ENCODE peak calls at places on chromosome 20, in seven cellular contexts. Q is neural crest cell, M is adrenal gland, C is astrocyte of the cerebellum, P is heart left ventricle, A is left lung, K is thoracic aorta. E is an unnamed sample.

GRCh38 chr20:23282546-23282945 is 68.0 kb upstream of the NXT1 start:
- DNase-seq in K (no peak), A (no peak), P (no peak), C (no peak), M (no peak), Q (no peak), E (no peak)

GRCh38 chr20:20003088-20003954 is 13.8 kb upstream of the NAA20 start:
- DNase-seq in K (no peak), P (peak), C (no peak), Q (no peak), M (peak), A (no peak), E (peak)

GRCh38 chr20:25496968-25497401 is 88.3 kb downstream of the NINL start:
- DNase-seq in Q (no peak), K (no peak), P (no peak), M (peak), C (no peak), A (peak), E (no peak)

GRCh38 chr20:7155282-7155681 is 387.8 kb downstream of the BMP2 start:
- DNase-seq in A (no peak), C (no peak), M (no peak), Q (no peak), K (no peak), P (no peak), E (no peak)

GRCh38 chr20:22576733-22577514 is 7.4 kb downstream of the FOXA2 start:
- DNase-seq in K (no peak), Q (no peak), C (no peak), A (peak), M (no peak), P (no peak), E (peak)

GRCh38 chr20:5313916-5314315 is 2.8 kb downstream of the PROKR2 start:
- DNase-seq in K (no peak), P (no peak), Q (no peak), C (no peak), A (peak), M (no peak), E (no peak)

GRCh38 chr20:52008874-52009273 is 182.7 kb downstream of the ZFP64 start:
- DNase-seq in M (no peak), K (no peak), A (no peak), Q (no peak), P (no peak), C (no peak), E (no peak)

GRCh38 chr20:22248052-22248667 is 336.2 kb downstream of the FOXA2 start:
- DNase-seq in M (peak), K (no peak), C (no peak), P (no peak), Q (peak), A (no peak), E (peak)

GRCh38 chr20:52448513-52448912 is 256.9 kb upstream of the ZFP64 start:
- DNase-seq in M (no peak), K (no peak), Q (no peak), C (no peak), P (no peak), A (no peak), E (no peak)

GRCh38 chr20:36472656-36473071 is 68.7 kb upstream of the MYL9 start:
- DNase-seq in A (peak), K (no peak), P (peak), C (no peak), M (peak), Q (no peak), E (peak)

GRCh38 chr20:18837710-18838109 is 24.1 kb downstream of the SCP2D1 start:
- DNase-seq in M (no peak), A (no peak), K (no peak), C (no peak), Q (no peak), P (no peak), E (peak)

GRCh38 chr20:17391108-17391771 is 139.9 kb downstream of the BFSP1 start:
- DNase-seq in P (no peak), Q (no peak), C (no peak), M (no peak), K (no peak), A (no peak), E (no peak)

GRCh38 chr20:33251496-33251895 is 15.7 kb downstream of the BPIFA1 start:
- DNase-seq in Q (no peak), A (no peak), P (no peak), C (no peak), K (no peak), M (no peak), E (no peak)

GRCh38 chr20:18567739-18568091 is 483 bp downstream of the SMIM26 start:
- DNase-seq in K (no peak), A (no peak), Q (no peak), C (no peak), M (no peak), P (no peak), E (no peak)

GRCh38 chr20:55488593-55488992 is 516.7 kb downstream of the CBLN4 start:
- DNase-seq in C (no peak), K (no peak), Q (no peak), M (no peak), A (no peak), P (no peak), E (no peak)

GRCh38 chr20:7248392-7248992 is 481.0 kb downstream of the BMP2 start:
- DNase-seq in C (no peak), K (no peak), A (no peak), Q (no peak), P (no peak), M (no peak), E (no peak)

GRCh38 chr20:29873946-29874345 is 1383.5 kb upstream of the DEFB115 start:
- DNase-seq in K (no peak), Q (peak), A (peak), P (peak), C (no peak), M (no peak), E (peak)

GRCh38 chr20:46364670-46365482 is 41.5 kb downstream of the ELMO2 start:
- DNase-seq in C (no peak), M (peak), Q (no peak), K (no peak), P (no peak), A (no peak), E (peak)

GRCh38 chr20:11117808-11118528 is 444.2 kb upstream of the JAG1 start:
- DNase-seq in M (no peak), K (peak), P (no peak), C (peak), A (no peak), Q (no peak), E (no peak)

GRCh38 chr20:4721719-4722118 is at the start of gene PRND:
- DNase-seq in A (no peak), C (no peak), K (no peak), Q (no peak), P (no peak), M (no peak), E (no peak)

DNA sequence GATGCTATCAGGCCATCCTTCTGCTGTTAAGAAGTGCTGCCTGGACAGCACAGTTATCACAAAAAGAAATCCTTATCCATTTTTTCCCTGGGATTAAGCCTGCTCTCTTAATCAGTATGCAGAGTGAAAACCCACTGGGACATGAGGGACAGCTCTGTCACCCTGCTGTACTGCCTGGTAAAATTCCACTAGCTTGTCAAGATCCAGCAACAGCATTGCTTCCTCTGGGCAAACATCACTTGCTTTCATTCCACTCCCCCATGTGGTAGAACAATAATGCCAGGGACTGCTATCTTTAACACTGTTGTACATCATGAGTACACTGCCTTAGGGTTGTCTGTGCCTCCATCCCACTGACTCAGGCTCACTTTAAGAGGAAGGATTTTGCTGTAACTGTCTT is 331.3 kb downstream of the KIF16B start:
- DNase-seq in K (no peak), M (no peak), Q (no peak), C (no peak), P (no peak), A (no peak), E (no peak)
- TF ChIP-seq CTCF in K (no peak), M (no peak), Q (peak), C (no peak), P (no peak), A (no peak), E (no peak)

GRCh38 chr20:54458219-54458618 is 17.2 kb upstream of the DOK5 start:
- DNase-seq in K (no peak), Q (no peak), P (no peak), M (no peak), A (no peak), C (no peak), E (no peak)
- TF ChIP-seq CTCF in K (no peak), Q (no peak), P (no peak), M (no peak), A (no peak), C (no peak), E (no peak)

GRCh38 chr20:40441771-40442170 is 247.3 kb downstream of the MAFB start:
- DNase-seq in C (no peak), M (no peak), K (no peak), P (no peak), A (no peak), Q (no peak), E (no peak)

GRCh38 chr20:40443731-40444130 is 245.3 kb downstream of the MAFB start:
- DNase-seq in A (no peak), C (no peak), P (no peak), M (no peak), K (no peak), Q (no peak), E (no peak)

GRCh38 chr20:40438161-40438835 is 250.7 kb downstream of the MAFB start:
- DNase-seq in Q (no peak), P (no peak), K (no peak), A (no peak), C (no peak), M (no peak), E (no peak)

GRCh38 chr20:40446868-40447267 is 242.2 kb downstream of the MAFB start:
- DNase-seq in C (no peak), M (no peak), Q (no peak), P (no peak), A (no peak), K (no peak), E (no peak)

DNA sequence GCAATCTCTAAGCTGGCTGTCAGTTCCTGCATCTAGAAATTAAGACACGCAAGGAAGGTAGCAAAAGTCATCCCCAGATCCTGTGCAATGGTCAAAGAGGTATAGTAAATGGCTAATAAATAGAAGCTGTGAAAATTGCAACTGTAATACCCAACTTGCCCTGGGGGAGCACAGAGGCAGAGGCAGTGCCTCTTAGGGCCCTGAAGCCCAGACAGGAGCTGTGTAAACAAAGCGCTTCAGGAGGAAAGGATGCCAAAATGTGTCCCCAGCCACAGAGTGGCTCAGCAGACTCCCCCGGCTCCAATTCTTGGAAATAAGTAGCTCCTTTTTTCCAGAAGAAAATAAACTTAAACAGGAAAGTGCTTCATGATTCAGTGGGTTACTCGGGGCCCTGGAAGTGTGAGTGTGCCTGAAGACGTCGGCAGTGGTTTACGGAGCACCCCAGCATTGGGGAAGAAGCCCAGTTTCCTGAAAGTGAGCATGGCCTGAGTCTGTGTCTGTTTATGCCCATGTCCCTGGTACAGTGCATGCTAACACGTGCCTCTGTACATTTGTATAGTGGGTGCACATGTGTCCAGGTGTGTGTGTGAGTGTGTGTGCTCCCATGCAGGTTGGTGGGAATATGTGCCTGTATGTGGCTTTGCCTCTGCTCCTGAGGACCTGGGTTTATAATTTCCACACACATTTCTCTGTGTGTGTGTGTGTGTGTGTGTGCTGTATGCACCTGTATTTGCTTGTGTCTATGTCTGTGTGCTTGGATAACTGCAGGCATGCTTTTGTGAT is 246.7 kb downstream of the MAFB start:
- DNase-seq in K (no peak), Q (no peak), A (no peak), P (no peak), M (peak), C (no peak), E (no peak)
- TF ChIP-seq CTCF in K (peak), Q (peak), A (no peak), P (no peak), M (no peak), C (no peak), E (no peak)

GRCh38 chr20:43839793-43840199 is 74.9 kb upstream of the TOX2 start:
- DNase-seq in M (no peak), C (no peak), P (no peak), A (no peak), K (no peak), Q (no peak), E (no peak)

GRCh38 chr20:43837856-43838702 is 76.6 kb upstream of the TOX2 start:
- DNase-seq in C (no peak), P (no peak), A (no peak), M (no peak), K (no peak), Q (no peak), E (no peak)

GRCh38 chr20:43842126-43843020 is 72.3 kb upstream of the TOX2 start:
- DNase-seq in Q (no peak), P (no peak), K (no peak), C (no peak), M (peak), A (no peak), E (no peak)

GRCh38 chr20:43838703-43839060 is 76.0 kb upstream of the TOX2 start:
- DNase-seq in M (no peak), Q (no peak), A (no peak), K (no peak), C (no peak), P (no peak), E (no peak)

GRCh38 chr20:43840382-43841070 is 74.1 kb upstream of the TOX2 start:
- DNase-seq in C (no peak), Q (no peak), P (no peak), A (no peak), K (no peak), M (no peak), E (no peak)
- TF ChIP-seq CTCF in C (peak), Q (peak), P (no peak), A (no peak), K (peak), M (peak), E (no peak)

DNA sequence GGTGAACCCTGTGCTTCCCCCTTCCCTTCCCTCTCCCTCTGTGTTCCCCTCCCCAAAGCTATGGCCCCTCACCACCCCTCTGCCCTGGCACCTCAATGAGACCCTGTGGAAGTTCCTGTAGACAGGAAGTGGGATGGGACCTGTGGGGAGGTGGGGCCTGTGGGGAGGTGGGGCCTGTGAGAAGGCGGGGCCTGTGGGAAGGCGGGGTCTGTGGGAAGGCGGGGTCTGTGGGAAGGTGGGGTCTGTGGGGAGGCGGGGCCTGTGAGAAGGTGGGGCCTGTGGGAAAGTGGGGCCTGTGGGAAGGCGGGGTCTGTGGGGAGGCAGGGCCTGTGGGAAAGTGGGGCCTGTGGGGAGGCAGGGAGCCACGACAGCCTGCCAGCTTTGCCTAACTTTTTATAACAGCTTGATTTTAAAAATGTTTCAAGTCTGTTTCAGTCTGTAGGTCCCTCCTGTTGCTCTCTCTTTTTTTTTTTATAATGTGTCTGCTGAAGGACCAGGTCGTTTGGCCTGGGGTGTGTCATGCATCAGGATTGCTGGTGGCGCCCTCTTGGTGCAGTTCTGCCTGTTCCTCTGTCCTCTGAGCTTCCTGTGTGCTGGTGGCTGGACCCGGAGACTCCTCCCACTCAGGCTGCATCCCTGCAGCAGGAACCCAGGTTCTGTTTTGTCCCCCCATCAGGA is 70.5 kb upstream of the SLCO4A1 start:
- DNase-seq in M (no peak), C (no peak), A (no peak), K (no peak), P (no peak), Q (no peak), E (no peak)
- TF ChIP-seq CTCF in M (no peak), C (no peak), A (no peak), K (no peak), P (no peak), Q (peak), E (no peak)

DNA sequence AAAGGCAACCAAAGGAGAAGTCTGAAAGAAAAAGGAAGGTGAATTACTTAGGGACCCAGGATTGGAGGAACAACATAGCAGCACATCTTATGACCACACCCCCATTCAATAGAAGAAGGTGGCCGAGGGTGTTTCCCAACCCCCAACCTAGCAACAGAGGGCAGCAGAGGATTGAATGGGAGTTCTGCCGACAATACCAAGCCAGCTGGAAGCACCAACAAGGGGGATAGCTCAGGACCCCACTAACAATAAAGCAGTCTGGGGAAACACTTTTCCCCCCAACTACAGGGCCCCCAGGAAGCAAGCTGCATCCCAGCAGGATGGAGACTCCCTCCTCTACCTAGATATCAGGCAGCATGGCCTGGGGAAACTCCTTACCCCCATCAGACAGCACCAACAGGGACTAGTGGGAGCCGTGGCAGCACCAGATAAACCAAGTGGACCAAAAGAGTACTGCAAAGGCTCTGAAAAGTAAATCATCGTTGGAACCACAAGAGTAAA is 67.7 kb downstream of the ZHX3 start:
- DNase-seq in Q (peak), M (no peak), C (no peak), P (peak), K (no peak), A (no peak), E (no peak)
- TF ChIP-seq CTCF in Q (peak), M (no peak), C (peak), P (peak), K (no peak), A (no peak), E (no peak)

DNA sequence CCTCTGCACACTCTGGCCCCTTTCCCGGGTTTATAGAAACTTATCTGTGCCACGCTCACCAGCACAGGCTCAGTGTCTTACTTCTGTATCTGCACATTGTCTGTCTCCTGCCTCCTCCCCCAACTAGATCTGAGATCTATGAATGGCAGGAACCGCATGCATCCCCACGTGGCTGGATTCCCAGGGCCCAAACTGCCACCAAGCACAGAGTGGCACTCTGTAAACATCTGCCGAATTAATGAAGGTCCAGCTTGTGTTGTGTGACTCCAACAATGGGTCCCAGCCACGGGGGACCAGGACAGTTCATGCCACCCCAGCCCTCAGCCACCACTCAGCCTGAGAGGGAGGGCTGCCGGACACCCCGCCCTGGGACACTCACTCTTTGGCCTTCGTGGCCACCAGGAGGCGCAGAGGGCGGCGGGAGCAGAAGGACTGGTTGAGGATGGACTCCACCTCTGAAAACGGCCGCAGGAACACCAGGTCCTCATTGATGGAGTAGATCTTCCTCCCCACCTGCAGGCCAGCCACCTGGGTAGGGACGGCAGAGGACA is 171.1 kb downstream of the PREX1 start:
- DNase-seq in Q (peak), A (no peak), K (no peak), P (no peak), M (no peak), C (no peak), E (no peak)
- TF ChIP-seq CTCF in Q (peak), A (no peak), K (no peak), P (no peak), M (no peak), C (no peak), E (peak)

E was measured in body of pancreas.